ENCODE peak calls at places on chromosomes 2 and 18, in four cellular contexts. F, K, P and Q are unnamed samples.

GRCh38 chr2:226336283-226336682 is 463.3 kb downstream of the IRS1 start:
- DNase-seq in K (no peak), F (no peak), P (no peak), Q (no peak)

GRCh38 chr2:70006447-70006784 is 45.0 kb upstream of the ASPRV1 start:
- DNase-seq in F (no peak), K (no peak), P (no peak), Q (no peak)

GRCh38 chr2:143968860-143969259 is 551.1 kb downstream of the ZEB2 start:
- DNase-seq in K (no peak), P (no peak), F (no peak), Q (no peak)

GRCh38 chr2:239198221-239198620 is 202.6 kb downstream of the HDAC4 start:
- DNase-seq in K (no peak), F (no peak), P (no peak), Q (no peak)

GRCh38 chr2:120711694-120712093 is 24.0 kb upstream of the GLI2 start:
- DNase-seq in P (no peak), F (no peak), K (no peak), Q (no peak)

GRCh38 chr2:53087282-53087882 is 680.2 kb upstream of the CHAC2 start:
- DNase-seq in K (no peak), P (no peak), F (peak), Q (no peak)

GRCh38 chr18:39455300-39455699 is 1889.7 kb upstream of the CELF4 start:
- DNase-seq in F (no peak), K (no peak), P (no peak), Q (no peak)

GRCh38 chr2:68620762-68621161 is 22.6 kb upstream of the PROKR1 start:
- DNase-seq in K (peak), P (no peak), F (no peak), Q (no peak)

GRCh38 chr2:70527447-70528080 is 26.1 kb downstream of the TGFA start:
- DNase-seq in F (no peak), P (no peak), K (no peak), Q (no peak)

GRCh38 chr2:223469270-223470057 is 132.7 kb downstream of the SCG2 start:
- DNase-seq in F (peak), P (no peak), K (peak), Q (no peak)

GRCh38 chr2:88669371-88670214 is 21.9 kb upstream of the RPIA start:
- DNase-seq in F (no peak), K (no peak), P (no peak), Q (peak)

GRCh38 chr2:235807347-235807746 is 313.5 kb downstream of the AGAP1 start:
- DNase-seq in P (no peak), K (no peak), F (no peak), Q (no peak)

GRCh38 chr2:25606892-25607291 is 66.5 kb downstream of the DTNB start:
- DNase-seq in P (no peak), F (no peak), K (no peak), Q (no peak)

GRCh38 chr2:98807221-98807620 is 76.3 kb upstream of the MGAT4A start:
- DNase-seq in P (no peak), K (peak), F (no peak), Q (no peak)

GRCh38 chr2:239236808-239237205 is 164.0 kb downstream of the HDAC4 start:
- DNase-seq in F (no peak), P (no peak), K (peak), Q (no peak)

GRCh38 chr18:50231621-50232020 is 34.7 kb downstream of the CFAP53 start:
- DNase-seq in K (no peak), P (no peak), F (no peak), Q (no peak)

GRCh38 chr18:57826252-57826651 is 23.1 kb upstream of the ATP8B1 start:
- DNase-seq in K (no peak), P (no peak), F (no peak), Q (no peak)

GRCh38 chr2:190534310-190535118 is at the start of gene NEMP2:
- DNase-seq in P (peak), F (no peak), K (peak), Q (peak)

GRCh38 chr2:237150831-237151230 is 65.1 kb downstream of the COPS8 start:
- DNase-seq in F (no peak), P (no peak), K (no peak), Q (no peak)

GRCh38 chr2:238117199-238118154 is 17.3 kb downstream of the ESPNL start:
- DNase-seq in P (no peak), F (no peak), K (peak), Q (no peak)

GRCh38 chr2:76039505-76039904 is 328.8 kb upstream of the GCFC2 start:
- DNase-seq in P (no peak), F (no peak), K (no peak), Q (no peak)

GRCh38 chr2:60152226-60152833 is 401.1 kb downstream of the BCL11A start:
- DNase-seq in K (peak), F (no peak), P (no peak), Q (no peak)

GRCh38 chr2:82355622-82356021 is 2051.1 kb upstream of the LRRTM1 start:
- DNase-seq in F (no peak), P (no peak), K (no peak), Q (no peak)

GRCh38 chr2:239201531-239201876 is 199.3 kb downstream of the HDAC4 start:
- DNase-seq in P (no peak), K (no peak), F (no peak), Q (no peak)

GRCh38 chr2:174493549-174494331 is 6.9 kb upstream of the GPR155 start:
- DNase-seq in P (no peak), F (no peak), K (no peak), Q (no peak)

GRCh38 chr2:150152240-150152639 is 335.2 kb downstream of the RND3 start:
- DNase-seq in P (no peak), K (no peak), F (no peak), Q (no peak)

GRCh38 chr2:229154381-229154780 is 116.7 kb downstream of the PID1 start:
- DNase-seq in F (no peak), P (no peak), K (no peak), Q (no peak)

GRCh38 chr2:134238371-134238770 is 15.5 kb upstream of the MGAT5 start:
- DNase-seq in F (no peak), P (no peak), K (no peak), Q (no peak)

GRCh38 chr2:165185633-165186032 is 18.2 kb downstream of the SCN3A start:
- DNase-seq in P (no peak), F (no peak), K (no peak), Q (no peak)

GRCh38 chr18:57705011-57705410 is 83.4 kb upstream of the NARS1 start:
- DNase-seq in K (no peak), P (no peak), F (no peak), Q (no peak)

GRCh38 chr2:29106980-29107388 is 8.2 kb upstream of the CLIP4 start:
- DNase-seq in P (no peak), K (no peak), F (no peak), Q (no peak)